ENCODE peak calls at places on chromosomes 11 and 22, in eight cellular contexts. D is dorsolateral prefrontal cortex; F is nephron progenitor cell; Z is fibroblast of pulmonary artery; C is glutamatergic neuron; B is left cardiac atrium; P is activated CD8-positive, alpha-beta T cell treated with anti-CD3 and anti-CD28 coated beads for 36 hours; N is NCI-H1436 treated with DMSO at 0.1 percent for 48 hours. Q is an unnamed sample.

GRCh38 chr11:61049854-61050253 is 52.4 kb upstream of the CD5 start:
- DNase-seq in D (no peak), F (no peak), Z (no peak), C (no peak), B (no peak), P (no peak), N (no peak), Q (no peak)

GRCh38 chr11:87339416-87339815 is 301.7 kb downstream of the TMEM135 start:
- DNase-seq in D (no peak), F (no peak), Z (no peak), C (no peak), B (no peak), P (no peak), N (no peak), Q (no peak)

GRCh38 chr11:36463781-36464180 is 46.3 kb downstream of the TRAF6 start:
- DNase-seq in D (no peak), F (no peak), Z (peak; percentile 21), C (no peak), B (no peak), P (no peak), N (no peak), Q (no peak)

GRCh38 chr11:92406472-92406871 is 181.9 kb downstream of the FAT3 start:
- DNase-seq in D (no peak), F (no peak), Z (no peak), C (no peak), B (no peak), P (no peak), N (no peak), Q (no peak)

GRCh38 chr22:23820748-23821211 is 18.0 kb downstream of the DERL3 start:
- DNase-seq in D (no peak), F (no peak), Z (no peak), C (no peak), B (peak; percentile 0), P (peak; percentile 74), N (no peak), Q (no peak)

GRCh38 chr11:1260023-1260501 is 37.2 kb downstream of the MUC5B start:
- DNase-seq in D (no peak), F (peak; percentile 56), Z (peak; percentile 14), C (peak; percentile 46), B (no peak), P (peak; percentile 57), N (no peak), Q (peak; percentile 44)

GRCh38 chr11:105823495-105824033 is 198.5 kb downstream of the MSANTD4 start:
- DNase-seq in D (no peak), F (no peak), Z (no peak), C (no peak), B (no peak), P (no peak), N (no peak), Q (no peak)

GRCh38 chr11:92550411-92550810 is 325.8 kb downstream of the FAT3 start:
- DNase-seq in D (no peak), F (no peak), Z (no peak), C (no peak), B (no peak), P (no peak), N (no peak), Q (peak; percentile 46)

GRCh38 chr22:46737105-46737975 is 712 bp downstream of the CERK start:
- DNase-seq in D (no peak), F (peak; percentile 64), Z (peak; percentile 29), C (peak; percentile 74), B (peak; percentile 55), P (peak; percentile 70), N (no peak), Q (peak; percentile 58)

GRCh38 chr11:48169706-48170105 is 46.9 kb upstream of the OR4B1 start:
- DNase-seq in D (no peak), F (peak; percentile 20), Z (peak; percentile 59), C (no peak), B (peak; percentile 45), P (no peak), N (no peak), Q (no peak)

GRCh38 chr22:38549106-38549884 is 20.7 kb downstream of the DMC1 start:
- DNase-seq in D (no peak), F (no peak), Z (no peak), C (no peak), B (no peak), P (no peak), N (no peak), Q (no peak)

GRCh38 chr22:50027639-50028537 is 15.3 kb upstream of the IL17REL start:
- DNase-seq in D (no peak), F (no peak), Z (no peak), C (no peak), B (no peak), P (peak; percentile 76), N (no peak), Q (no peak)

GRCh38 chr11:32939866-32940265 is 47.3 kb downstream of the QSER1 start:
- DNase-seq in D (no peak), F (no peak), Z (no peak), C (no peak), B (no peak), P (no peak), N (no peak), Q (no peak)

GRCh38 chr11:69355346-69355940 is 61.5 kb downstream of the MYEOV start:
- DNase-seq in D (no peak), F (no peak), Z (no peak), C (no peak), B (no peak), P (no peak), N (no peak), Q (no peak)

GRCh38 chr11:67268036-67268683 is 1.9 kb downstream of the GRK2 start:
- DNase-seq in D (no peak), F (no peak), Z (no peak), C (peak; percentile 9), B (peak; percentile 33), P (peak; percentile 93), N (no peak), Q (no peak)

GRCh38 chr11:17476317-17477083 is at the start of gene ABCC8:
- DNase-seq in D (no peak), F (peak; percentile 62), Z (no peak), C (peak; percentile 73), B (no peak), P (peak; percentile 20), N (no peak), Q (peak; percentile 58)

GRCh38 chr22:28172948-28173360 is 253.9 kb upstream of the PITPNB start:
- DNase-seq in D (no peak), F (no peak), Z (no peak), C (no peak), B (no peak), P (no peak), N (no peak), Q (no peak)

GRCh38 chr11:14537134-14537599 is 17.0 kb upstream of the PSMA1 start:
- DNase-seq in D (no peak), F (peak; percentile 19), Z (peak; percentile 62), C (no peak), B (no peak), P (peak; percentile 70), N (no peak), Q (no peak)

GRCh38 chr11:77140231-77140959 is 12.3 kb downstream of the MYO7A start:
- DNase-seq in D (no peak), F (peak; percentile 39), Z (peak; percentile 91), C (no peak), B (peak; percentile 75), P (no peak), N (no peak), Q (peak; percentile 39)

GRCh38 chr11:71266114-71266833 is 13.9 kb upstream of the SHANK2 start:
- DNase-seq in D (no peak), F (no peak), Z (no peak), C (no peak), B (no peak), P (no peak), N (no peak), Q (peak; percentile 77)

GRCh38 chr11:102283088-102283487 is 34.2 kb upstream of the BIRC3 start:
- DNase-seq in D (no peak), F (no peak), Z (no peak), C (no peak), B (no peak), P (no peak), N (no peak), Q (no peak)

GRCh38 chr11:69654660-69655478 is 13.9 kb downstream of the CCND1 start:
- DNase-seq in D (no peak), F (no peak), Z (no peak), C (no peak), B (no peak), P (no peak), N (no peak), Q (no peak)

GRCh38 chr11:119673389-119674336 is 55.3 kb downstream of the NECTIN1 start:
- DNase-seq in D (no peak), F (no peak), Z (no peak), C (no peak), B (no peak), P (peak; percentile 81), N (no peak), Q (no peak)

GRCh38 chr22:47647181-47647580 is 884.7 kb downstream of the TBC1D22A start:
- DNase-seq in D (no peak), F (no peak), Z (no peak), C (no peak), B (no peak), P (no peak), N (no peak), Q (no peak)

GRCh38 chr22:37986371-37986770 is 2.0 kb upstream of the SOX10 start:
- DNase-seq in D (no peak), F (no peak), Z (no peak), C (no peak), B (no peak), P (no peak), N (no peak), Q (no peak)

GRCh38 chr22:39094717-39095389 is 2.2 kb upstream of the APOBEC3H start:
- DNase-seq in D (no peak), F (no peak), Z (no peak), C (no peak), B (no peak), P (peak; percentile 43), N (no peak), Q (no peak)

GRCh38 chr22:44410396-44411056 is 87.5 kb downstream of the RTL6 start:
- DNase-seq in D (no peak), F (no peak), Z (no peak), C (no peak), B (peak; percentile 43), P (no peak), N (no peak), Q (no peak)

GRCh38 chr22:23218867-23219251 is 38.5 kb downstream of the BCR start:
- DNase-seq in D (no peak), F (peak; percentile 78), Z (peak; percentile 40), C (peak; percentile 78), B (peak; percentile 59), P (peak; percentile 40), N (no peak), Q (peak; percentile 55)

GRCh38 chr22:31753005-31753633 is 700 bp upstream of the DEPDC5 start:
- DNase-seq in D (no peak), F (peak; percentile 80), Z (no peak), C (peak; percentile 76), B (peak; percentile 57), P (peak; percentile 15), N (no peak), Q (peak; percentile 84)

GRCh38 chr11:17765381-17766359 is 31.1 kb downstream of the KCNC1 start:
- DNase-seq in D (no peak), F (peak; percentile 43), Z (no peak), C (peak; percentile 47), B (no peak), P (peak; percentile 7), N (no peak), Q (no peak)

GRCh38 chr11:65439331-65440181 is 17.0 kb downstream of the NEAT1 start:
- DNase-seq in D (no peak), F (no peak), Z (peak; percentile 49), C (no peak), B (peak; percentile 20), P (peak; percentile 35), N (no peak), Q (no peak)

GRCh38 chr11:118635237-118635591 is 27.8 kb downstream of the PHLDB1 start:
- DNase-seq in D (no peak), F (peak; percentile 41), Z (no peak), C (no peak), B (no peak), P (no peak), N (no peak), Q (peak; percentile 52)